ENCODE peak calls at places on chromosomes 11 and 22, in nine cellular contexts. L, Q, W, Z, O, M, N, P and X are unnamed samples.

GRCh38 chr22:37643225-37643847 is 3.9 kb downstream of the SH3BP1 start:
- DNase-seq in Q (peak), O (peak), N (peak), Z (peak), M (peak), P (no peak), W (peak), L (peak), X (no peak)

GRCh38 chr11:14587203-14587602 is 56.4 kb upstream of the PDE3B start:
- DNase-seq in O (no peak), M (no peak), P (no peak), Q (no peak), W (no peak), N (no peak), Z (no peak), L (no peak), X (no peak)

GRCh38 chr11:94219771-94220170 is 84.6 kb upstream of the IZUMO1R start:
- DNase-seq in P (no peak), Z (peak), Q (peak), W (no peak), N (no peak), L (no peak), O (no peak), M (no peak), X (no peak)

GRCh38 chr11:110838808-110839207 is 126.6 kb upstream of the ARHGAP20 start:
- DNase-seq in W (no peak), P (no peak), Z (peak), O (no peak), M (no peak), L (no peak), Q (no peak), N (no peak), X (no peak)

GRCh38 chr11:8289426-8290047 is 25.9 kb upstream of the LMO1 start:
- DNase-seq in L (peak), W (peak), Q (no peak), O (no peak), Z (peak), P (no peak), N (no peak), M (peak), X (no peak)

GRCh38 chr11:14451825-14452224 is 47.8 kb downstream of the COPB1 start:
- DNase-seq in W (no peak), O (no peak), M (no peak), L (no peak), N (peak), Z (no peak), P (no peak), Q (peak), X (no peak)

GRCh38 chr22:35070451-35071093 is 4.6 kb downstream of the ISX start:
- DNase-seq in N (no peak), Q (peak), Z (no peak), O (no peak), P (no peak), M (no peak), L (no peak), W (no peak), X (no peak)

GRCh38 chr11:69601346-69601975 is 39.5 kb upstream of the CCND1 start:
- DNase-seq in M (no peak), Q (no peak), O (no peak), W (no peak), P (no peak), L (no peak), Z (peak), N (no peak), X (no peak)

GRCh38 chr11:43825217-43825816 is 55.3 kb upstream of the ALKBH3 start:
- DNase-seq in Z (peak), O (peak), W (peak), M (no peak), P (no peak), N (peak), Q (peak), L (no peak), X (no peak)

GRCh38 chr11:82703226-82703625 is 30.4 kb downstream of the FAM181B start:
- DNase-seq in L (no peak), Q (no peak), W (no peak), O (no peak), N (no peak), P (no peak), M (no peak), Z (no peak), X (no peak)

GRCh38 chr11:2108675-2109481 is 30.3 kb downstream of the IGF2 start:
- DNase-seq in P (no peak), L (no peak), Q (no peak), Z (no peak), N (no peak), O (no peak), W (no peak), M (no peak), X (no peak)

GRCh38 chr11:58503361-58503856 is 4.5 kb downstream of the OR5B21 start:
- DNase-seq in L (no peak), Q (no peak), Z (no peak), W (no peak), N (peak), P (no peak), M (no peak), O (no peak), X (no peak)

GRCh38 chr22:44158766-44159165 is 22.0 kb upstream of the PARVG start:
- DNase-seq in O (no peak), W (no peak), N (no peak), P (no peak), Q (no peak), M (no peak), Z (no peak), L (no peak), X (no peak)

GRCh38 chr11:99773646-99774045 is 752.9 kb downstream of the CNTN5 start:
- DNase-seq in P (no peak), W (no peak), Z (no peak), Q (no peak), M (no peak), O (no peak), L (no peak), N (peak), X (peak)

GRCh38 chr22:41048791-41049717 is 43.3 kb upstream of the EP300 start:
- DNase-seq in M (peak), P (peak), L (peak), O (peak), Q (no peak), W (peak), Z (peak), N (peak), X (peak)

GRCh38 chr11:27013741-27014415 is 20.0 kb downstream of the FIBIN start:
- DNase-seq in N (peak), Z (no peak), L (no peak), P (no peak), W (no peak), M (no peak), Q (no peak), O (no peak), X (peak)

GRCh38 chr11:3000032-3000961 is 8.2 kb upstream of the NAP1L4 start:
- DNase-seq in M (no peak), Z (no peak), P (no peak), L (no peak), W (peak), N (peak), O (no peak), Q (no peak), X (peak)

GRCh38 chr11:120512727-120513435 is 1.3 kb downstream of the GRIK4 start:
- DNase-seq in W (no peak), L (no peak), M (no peak), N (no peak), P (no peak), O (no peak), Q (peak), Z (no peak), X (no peak)

GRCh38 chr11:3836903-3837302 is 3.9 kb downstream of the RHOG start:
- DNase-seq in O (no peak), W (no peak), P (no peak), L (no peak), M (no peak), N (no peak), Q (no peak), Z (no peak), X (no peak)

GRCh38 chr11:7603031-7603781 is 70.1 kb downstream of the CYB5R2 start:
- DNase-seq in N (peak), P (no peak), Z (no peak), M (no peak), Q (no peak), W (no peak), L (no peak), O (no peak), X (no peak)

GRCh38 chr22:36470994-36471331 is 10.5 kb downstream of the TXN2 start:
- DNase-seq in M (no peak), Q (no peak), O (no peak), Z (no peak), N (peak), P (no peak), L (no peak), W (no peak), X (peak)

GRCh38 chr22:36467042-36467810 is 14.2 kb downstream of the TXN2 start:
- DNase-seq in W (no peak), Q (peak), M (no peak), Z (no peak), O (no peak), L (no peak), P (no peak), N (peak), X (peak)

GRCh38 chr22:36470162-36470993 is 11.1 kb downstream of the TXN2 start:
- DNase-seq in N (peak), P (peak), L (peak), Z (peak), M (peak), O (peak), W (peak), Q (peak), X (peak)

GRCh38 chr22:36467946-36468345 is 13.5 kb downstream of the TXN2 start:
- DNase-seq in M (no peak), P (no peak), Z (no peak), Q (peak), L (no peak), W (no peak), N (peak), O (peak), X (peak)

DNA sequence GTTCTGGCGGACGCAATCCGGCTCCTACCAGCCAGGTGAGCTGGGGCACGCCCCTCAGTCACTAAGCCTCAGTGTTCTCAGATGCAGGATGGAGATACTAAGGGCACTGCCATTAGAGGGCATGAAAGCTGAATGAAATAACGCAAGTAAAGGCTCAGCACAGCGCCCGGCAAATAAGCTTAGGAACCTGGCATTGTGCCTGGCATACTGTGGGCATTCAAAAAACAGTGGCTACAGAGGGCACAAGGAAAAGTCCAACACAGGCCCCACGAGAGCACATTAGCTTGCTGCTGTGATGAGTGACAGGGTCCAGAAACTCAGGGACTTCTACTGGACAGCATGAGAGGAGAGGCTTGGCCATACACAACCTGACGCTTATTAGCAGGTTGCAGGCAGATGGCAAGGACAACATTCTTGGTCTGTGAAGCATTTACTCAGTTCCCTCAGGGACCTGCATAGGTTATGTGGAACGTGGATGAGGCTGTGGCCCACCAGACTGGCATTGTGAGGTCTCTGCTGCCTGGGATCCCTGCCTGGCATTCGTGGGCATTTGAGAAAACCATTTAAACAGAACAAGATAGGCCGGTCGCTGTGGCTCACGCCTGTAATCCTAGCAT is 12.2 kb downstream of the TXN2 start:
- DNase-seq in L (no peak), O (no peak), W (no peak), N (no peak), P (no peak), M (no peak), Z (no peak), Q (no peak), X (no peak)
- H3K9ac ChIP-seq in L (no peak), O (no peak), W (no peak), N (peak), P (no peak), M (no peak), Z (no peak), Q (no peak), X (peak)

DNA sequence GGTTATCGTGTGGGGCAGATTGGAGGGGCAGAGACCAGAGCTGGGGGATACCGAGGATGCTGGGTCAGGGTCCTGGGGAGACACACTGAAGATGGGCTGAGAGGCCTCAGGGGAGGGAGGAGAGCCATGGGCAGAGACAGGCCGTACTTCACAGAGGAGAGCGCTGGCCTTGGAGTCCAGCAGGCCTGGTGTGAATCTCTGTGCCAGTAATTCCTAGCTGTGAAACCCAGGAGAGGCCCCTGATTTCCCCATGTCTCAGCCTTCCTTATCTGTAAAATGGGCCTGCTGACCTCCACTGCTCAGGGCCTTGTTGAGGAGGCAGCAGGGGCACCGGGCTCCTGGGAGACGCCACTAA is 23.4 kb downstream of the CACNA1I start:
- DNase-seq in O (no peak), Q (no peak), W (no peak), Z (no peak), M (no peak), L (no peak), P (no peak), N (no peak), X (no peak)
- H3K27ac ChIP-seq in O (no peak), Q (no peak), W (no peak), Z (no peak), M (no peak), L (no peak), P (no peak), N (no peak), X (no peak)

DNA sequence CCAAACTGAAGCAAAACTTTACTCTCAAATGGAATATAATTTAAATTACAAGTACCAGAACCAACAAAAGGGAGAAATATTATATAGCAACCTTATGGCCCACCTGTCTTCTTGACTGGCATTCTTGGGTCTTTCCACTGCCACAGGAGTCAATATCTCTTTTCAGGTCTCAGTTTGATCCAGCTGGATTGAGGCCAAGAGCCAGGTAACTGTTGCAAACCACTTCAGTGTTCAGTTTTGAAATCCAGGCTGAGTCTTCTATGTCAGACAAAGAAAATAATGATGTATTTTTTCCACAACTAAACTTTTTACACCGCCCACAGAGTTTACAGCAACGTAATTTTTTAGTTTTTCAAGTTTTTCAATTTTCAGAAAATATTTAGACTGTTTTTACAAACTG is 648 bp downstream of the DLG2 start:
- DNase-seq in Z (no peak), W (no peak), P (no peak), Q (peak), N (no peak), M (no peak), L (no peak), O (no peak), X (no peak)
- H3K9ac ChIP-seq in Z (no peak), W (no peak), P (no peak), Q (peak), N (peak), M (no peak), L (no peak), O (no peak), X (no peak)

DNA sequence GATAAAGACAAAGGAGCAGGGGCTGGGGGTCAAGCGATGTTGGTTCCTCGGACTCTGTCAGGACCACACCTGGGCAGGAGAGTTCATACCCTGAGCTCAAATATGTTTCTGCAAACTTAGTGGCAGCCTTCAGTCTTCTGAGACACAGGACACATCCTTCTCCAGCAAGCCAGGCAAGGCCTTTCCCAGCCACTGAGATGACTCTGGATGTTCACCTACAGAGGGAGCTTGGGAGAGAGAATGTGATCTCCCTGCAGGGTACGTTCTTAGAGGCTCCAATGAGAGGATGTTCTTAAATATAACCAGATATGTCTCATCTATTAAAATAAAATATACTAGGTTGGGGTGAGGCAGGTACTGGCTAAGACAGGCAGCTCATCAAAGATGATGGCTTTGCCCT is 461.5 kb downstream of the OPCML start:
- DNase-seq in W (no peak), L (peak), P (no peak), Q (no peak), O (no peak), Z (peak), N (no peak), M (no peak), X (no peak)
- H3K27ac ChIP-seq in W (no peak), L (no peak), P (no peak), Q (no peak), O (no peak), Z (no peak), N (no peak), M (no peak), X (no peak)

DNA sequence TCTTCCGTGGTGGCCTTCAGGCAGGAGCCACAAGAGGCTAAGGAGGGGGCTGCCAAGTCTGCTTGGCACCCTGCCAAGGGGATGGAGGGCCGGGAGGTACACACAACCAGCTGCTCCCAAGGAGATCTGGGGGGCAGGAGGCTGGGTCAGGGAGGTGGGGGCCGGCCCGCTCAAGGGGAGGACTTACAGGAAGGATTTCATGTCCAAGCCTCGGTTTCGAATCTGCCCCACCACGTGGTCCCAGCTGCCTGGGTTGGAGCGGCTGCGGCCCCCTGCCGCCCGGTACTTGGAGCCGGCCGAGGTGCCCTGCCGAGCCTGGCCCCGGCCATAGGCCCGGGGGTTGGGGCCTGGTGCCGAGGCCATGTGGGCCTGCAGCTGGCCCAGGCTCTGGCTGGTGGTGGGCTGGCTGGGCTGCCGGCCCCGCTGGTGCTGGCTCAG is 33.5 kb downstream of the LRRC10B start:
- DNase-seq in P (no peak), O (no peak), M (no peak), N (no peak), W (no peak), L (peak), Z (no peak), Q (no peak), X (no peak)
- H3K9ac ChIP-seq in P (no peak), O (peak), M (no peak), N (no peak), W (no peak), L (no peak), Z (no peak), Q (no peak), X (no peak)

GRCh38 chr11:72807021-72807693 is 7.1 kb upstream of the ATG16L2 start:
- DNase-seq in P (no peak), M (no peak), W (peak), Z (no peak), Q (peak), O (no peak), N (peak), L (no peak), X (peak)
- H3K27ac ChIP-seq in P (no peak), M (no peak), W (no peak), Z (no peak), Q (peak), O (no peak), N (peak), L (no peak), X (peak)

GRCh38 chr11:824942-825341 is 2.8 kb upstream of the CRACR2B start:
- DNase-seq in Z (no peak), L (no peak), Q (no peak), W (no peak), O (no peak), N (no peak), P (no peak), M (no peak), X (no peak)

GRCh38 chr11:823441-824291 is 4.1 kb upstream of the CRACR2B start:
- DNase-seq in P (no peak), O (no peak), Q (no peak), N (no peak), M (no peak), W (no peak), L (no peak), Z (no peak), X (no peak)

GRCh38 chr11:826836-827145 is 928 bp upstream of the CRACR2B start:
- DNase-seq in P (no peak), M (no peak), Q (no peak), L (no peak), Z (no peak), N (no peak), O (no peak), W (no peak), X (no peak)

GRCh38 chr11:825366-826231 is 2.1 kb upstream of the CRACR2B start:
- DNase-seq in M (no peak), Q (peak), W (no peak), P (no peak), N (no peak), L (no peak), O (no peak), Z (no peak), X (no peak)

GRCh38 chr11:824292-824880 is 3.3 kb upstream of the CRACR2B start:
- DNase-seq in W (no peak), L (no peak), P (no peak), Q (no peak), Z (no peak), N (no peak), M (no peak), O (no peak), X (no peak)
- H3K9ac ChIP-seq in W (no peak), L (no peak), P (no peak), Q (no peak), Z (no peak), N (no peak), M (no peak), O (no peak), X (no peak)

DNA sequence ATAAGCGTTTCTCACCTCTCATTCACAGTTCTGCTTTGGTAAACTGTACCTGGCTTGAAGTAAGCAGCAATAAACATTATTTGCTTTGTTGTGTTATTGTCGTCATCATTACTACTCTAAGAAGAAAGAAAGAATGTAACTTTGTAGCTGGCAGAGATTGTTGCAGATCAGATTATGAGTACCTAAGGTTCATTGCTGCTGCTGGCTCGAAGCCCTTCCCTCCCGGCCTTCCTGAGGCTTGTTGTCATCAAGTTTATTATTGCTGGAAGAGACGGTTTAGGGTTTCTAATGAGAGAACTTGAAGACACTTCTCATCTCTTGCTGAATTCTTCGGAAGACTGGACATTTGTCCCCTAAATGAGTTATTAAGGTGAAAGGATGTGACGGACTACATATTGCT is 101.3 kb downstream of the GRAMD1B start:
- DNase-seq in L (no peak), Z (no peak), N (no peak), M (no peak), W (no peak), P (no peak), O (no peak), Q (peak), X (no peak)
- H3K27ac ChIP-seq in L (no peak), Z (no peak), N (no peak), M (no peak), W (no peak), P (no peak), O (no peak), Q (peak), X (no peak)

GRCh38 chr22:30328466-30329049 is 1.8 kb upstream of the TBC1D10A start:
- DNase-seq in N (no peak), Q (no peak), P (no peak), W (no peak), L (no peak), Z (peak), O (no peak), M (no peak), X (no peak)

GRCh38 chr22:30325724-30326703 is 727 bp downstream of the TBC1D10A start:
- DNase-seq in L (peak), M (no peak), O (peak), N (no peak), Z (peak), Q (no peak), P (no peak), W (peak), X (no peak)

GRCh38 chr22:30326704-30327362 is at the start of gene TBC1D10A:
- DNase-seq in P (no peak), N (peak), W (peak), Q (peak), L (peak), Z (peak), O (peak), M (peak), X (peak)

GRCh38 chr22:30325065-30325720 is 1.5 kb downstream of the TBC1D10A start:
- DNase-seq in M (no peak), Q (peak), P (no peak), W (peak), Z (peak), O (peak), L (no peak), N (peak), X (peak)

GRCh38 chr22:30327864-30328345 is 1.2 kb upstream of the TBC1D10A start:
- DNase-seq in P (no peak), N (no peak), Z (peak), O (peak), W (peak), Q (peak), L (peak), M (no peak), X (no peak)
- H3K9ac ChIP-seq in P (no peak), N (no peak), Z (no peak), O (no peak), W (no peak), Q (no peak), L (no peak), M (no peak), X (no peak)